ENCODE peak calls at places on chromosomes 7 and 10, in five cellular contexts. One of them, this sample, is unnamed.

GRCh38 chr10:110764378-110764777 is 107.3 kb upstream of the PDCD4 start:
- DNase-seq in HepG2: no peak
- DNase-seq in GM23338: no peak
- DNase-seq in GM12878: no peak
- DNase-seq in K562: no peak
- DNase-seq in this sample: no peak

GRCh38 chr10:22824984-22825383 is 102.9 kb upstream of the ARMC3 start:
- DNase-seq in HepG2: peak; percentile 39
- DNase-seq in GM23338: no peak
- DNase-seq in GM12878: no peak
- DNase-seq in K562: no peak
- DNase-seq in this sample: peak; percentile 17

GRCh38 chr10:127195571-127196226 is 692 bp downstream of the INSYN2A start:
- DNase-seq in HepG2: no peak
- DNase-seq in GM23338: peak; percentile 58
- DNase-seq in GM12878: no peak
- DNase-seq in K562: no peak
- DNase-seq in this sample: peak; percentile 22

GRCh38 chr10:92241501-92241900 is 49.4 kb downstream of the CPEB3 start:
- DNase-seq in HepG2: no peak
- DNase-seq in GM23338: no peak
- DNase-seq in GM12878: no peak
- DNase-seq in K562: no peak
- DNase-seq in this sample: no peak

GRCh38 chr10:62048919-62049636 is 147.6 kb downstream of the ARID5B start:
- DNase-seq in HepG2: peak; percentile 94
- DNase-seq in GM23338: peak; percentile 85
- DNase-seq in GM12878: no peak
- DNase-seq in K562: peak; percentile 46
- DNase-seq in this sample: peak; percentile 82

GRCh38 chr7:126700807-126701604 is 551.7 kb downstream of the GRM8 start:
- DNase-seq in HepG2: peak; percentile 41
- DNase-seq in GM23338: peak; percentile 62
- DNase-seq in GM12878: peak; percentile 98
- DNase-seq in K562: peak; percentile 79
- DNase-seq in this sample: peak; percentile 82

GRCh38 chr7:6121141-6121540 is 90.0 kb downstream of the ANKRD61 start:
- DNase-seq in HepG2: no peak
- DNase-seq in GM23338: no peak
- DNase-seq in GM12878: no peak
- DNase-seq in K562: no peak
- DNase-seq in this sample: no peak

GRCh38 chr7:69812756-69813155 is 214.5 kb downstream of the AUTS2 start:
- DNase-seq in HepG2: no peak
- DNase-seq in GM23338: no peak
- DNase-seq in GM12878: no peak
- DNase-seq in K562: no peak
- DNase-seq in this sample: no peak

GRCh38 chr10:114766470-114766869 is 55.1 kb upstream of the FHIP2A start:
- DNase-seq in HepG2: no peak
- DNase-seq in GM23338: no peak
- DNase-seq in GM12878: no peak
- DNase-seq in K562: no peak
- DNase-seq in this sample: no peak

GRCh38 chr10:61937631-61938284 is 36.3 kb downstream of the ARID5B start:
- DNase-seq in HepG2: no peak
- DNase-seq in GM23338: no peak
- DNase-seq in GM12878: no peak
- DNase-seq in K562: no peak
- DNase-seq in this sample: no peak

GRCh38 chr10:110460111-110460809 is 37.4 kb upstream of the DUSP5 start:
- DNase-seq in HepG2: peak; percentile 32
- DNase-seq in GM23338: no peak
- DNase-seq in GM12878: no peak
- DNase-seq in K562: no peak
- DNase-seq in this sample: no peak

GRCh38 chr7:103445228-103446020 is 583 bp downstream of the SLC26A5 start:
- DNase-seq in HepG2: no peak
- DNase-seq in GM23338: peak; percentile 60
- DNase-seq in GM12878: no peak
- DNase-seq in K562: no peak
- DNase-seq in this sample: no peak

GRCh38 chr10:29482591-29483421 is 152.0 kb downstream of the SVIL start:
- DNase-seq in HepG2: peak; percentile 24
- DNase-seq in GM23338: peak; percentile 67
- DNase-seq in GM12878: no peak
- DNase-seq in K562: no peak
- DNase-seq in this sample: no peak
- TF ChIP-seq REST in HepG2: no peak
- TF ChIP-seq REST in GM23338: no peak
- TF ChIP-seq REST in GM12878: no peak
- TF ChIP-seq REST in K562: no peak
- TF ChIP-seq REST in this sample: no peak

GRCh38 chr7:142782922-142783900 is 12.4 kb downstream of the PRSS2 start:
- DNase-seq in HepG2: peak; percentile 83
- DNase-seq in GM23338: peak; percentile 97
- DNase-seq in GM12878: peak; percentile 66
- DNase-seq in K562: peak; percentile 93
- DNase-seq in this sample: peak; percentile 74

GRCh38 chr7:142787034-142787768 is 16.4 kb downstream of the PRSS2 start:
- DNase-seq in HepG2: no peak
- DNase-seq in GM23338: no peak
- DNase-seq in GM12878: no peak
- DNase-seq in K562: no peak
- DNase-seq in this sample: no peak

GRCh38 chr7:142785841-142786250 is 15.1 kb downstream of the PRSS2 start:
- DNase-seq in HepG2: no peak
- DNase-seq in GM23338: no peak
- DNase-seq in GM12878: no peak
- DNase-seq in K562: no peak
- DNase-seq in this sample: no peak

GRCh38 chr7:142787783-142788182 is 17.0 kb downstream of the PRSS2 start:
- DNase-seq in HepG2: no peak
- DNase-seq in GM23338: no peak
- DNase-seq in GM12878: no peak
- DNase-seq in K562: no peak
- DNase-seq in this sample: no peak

GRCh38 chr7:142784096-142784495 is 13.3 kb downstream of the PRSS2 start:
- DNase-seq in HepG2: no peak
- DNase-seq in GM23338: no peak
- DNase-seq in GM12878: no peak
- DNase-seq in K562: no peak
- DNase-seq in this sample: no peak
- TF ChIP-seq CTCF in HepG2: no peak
- TF ChIP-seq CTCF in GM23338: peak; percentile 39
- TF ChIP-seq CTCF in GM12878: peak; percentile 5
- TF ChIP-seq CTCF in K562: no peak
- TF ChIP-seq CTCF in this sample: no peak

GRCh38 chr7:158740657-158741293 is 36.2 kb upstream of the NCAPG2 start:
- DNase-seq in HepG2: no peak
- DNase-seq in GM23338: no peak
- DNase-seq in GM12878: no peak
- DNase-seq in K562: peak; percentile 68
- DNase-seq in this sample: peak; percentile 80
- TF ChIP-seq JUNB in HepG2: no peak
- TF ChIP-seq JUNB in GM23338: no peak
- TF ChIP-seq JUNB in GM12878: no peak
- TF ChIP-seq JUNB in K562: no peak
- TF ChIP-seq JUNB in this sample: peak; percentile 66

DNA sequence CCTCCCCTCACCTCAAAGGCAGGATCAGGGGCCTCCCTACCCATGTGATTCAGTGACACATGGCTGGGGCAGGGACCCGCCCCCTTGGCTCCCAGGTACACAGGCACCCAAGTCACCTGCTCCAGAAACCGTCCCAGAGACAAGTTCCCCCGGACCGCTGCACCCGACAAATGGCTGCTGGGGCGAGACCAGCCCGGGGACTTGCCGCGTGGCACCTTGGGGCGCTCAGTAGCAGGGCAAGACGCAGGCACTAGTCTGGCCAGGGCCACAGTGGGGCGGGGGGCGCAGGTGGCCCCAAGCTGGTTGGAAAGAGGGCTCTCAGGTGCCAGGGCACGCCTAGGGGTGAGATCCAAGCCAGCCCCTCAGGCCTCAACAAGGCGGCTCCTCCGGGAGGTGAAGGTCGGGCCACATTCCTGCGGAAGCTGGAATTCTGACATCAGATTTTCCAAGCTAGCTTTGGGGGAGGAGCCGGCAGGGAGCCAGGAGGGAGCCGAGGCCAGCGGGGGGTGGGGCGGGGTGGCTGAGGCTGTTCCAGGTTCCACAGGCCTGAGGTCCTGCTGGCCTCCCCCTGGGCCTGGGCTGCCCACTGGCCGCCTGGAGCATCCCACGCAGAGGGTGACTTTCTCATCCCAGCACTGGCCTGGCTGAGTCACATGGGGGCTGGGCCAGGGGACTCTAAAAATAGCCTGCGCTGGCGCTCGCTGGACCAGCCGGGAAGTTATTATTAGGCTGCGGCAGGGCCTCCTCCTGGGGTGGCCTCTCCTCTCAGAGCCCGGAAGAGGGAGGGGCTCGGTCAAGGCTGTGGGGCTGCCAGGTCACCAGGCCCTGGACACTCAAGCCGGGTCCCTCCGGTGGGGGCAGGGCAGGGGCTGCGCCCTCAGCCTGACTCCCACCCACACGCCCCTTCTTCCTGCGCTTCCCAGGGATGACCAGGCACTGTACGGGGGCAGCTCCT is 20.5 kb upstream of the INPP5A start:
- DNase-seq in HepG2: peak; percentile 92
- DNase-seq in GM23338: peak; percentile 94
- DNase-seq in GM12878: no peak
- DNase-seq in K562: peak; percentile 67
- DNase-seq in this sample: peak; percentile 81
- TF ChIP-seq REST in HepG2: peak; percentile 9
- TF ChIP-seq REST in GM23338: no peak
- TF ChIP-seq REST in GM12878: no peak
- TF ChIP-seq REST in K562: no peak
- TF ChIP-seq REST in this sample: no peak

DNA sequence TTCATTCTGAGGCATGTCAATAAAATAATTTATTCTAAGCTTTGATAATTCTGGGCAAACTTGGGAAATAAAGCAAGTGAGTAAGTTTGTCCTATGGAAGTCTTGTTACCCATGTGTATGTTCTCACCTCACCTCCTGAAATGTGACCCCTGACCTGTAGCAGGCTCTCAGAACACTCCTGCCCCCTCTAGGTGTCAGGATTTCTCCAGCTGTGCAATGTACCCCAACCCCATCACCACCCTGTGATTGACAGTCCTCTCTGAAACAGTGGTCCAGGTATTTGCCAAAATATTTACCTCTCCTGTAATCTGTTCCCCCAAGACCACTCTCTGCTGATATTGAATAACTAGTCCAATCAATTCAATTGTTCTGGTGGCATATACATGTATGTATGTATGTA is 122.6 kb upstream of the PTER start:
- DNase-seq in HepG2: peak; percentile 20
- DNase-seq in GM23338: peak; percentile 21
- DNase-seq in GM12878: no peak
- DNase-seq in K562: peak; percentile 15
- DNase-seq in this sample: peak; percentile 9
- TF ChIP-seq CTCF in HepG2: peak; percentile 65
- TF ChIP-seq CTCF in GM23338: peak; percentile 75
- TF ChIP-seq CTCF in GM12878: peak; percentile 28
- TF ChIP-seq CTCF in K562: peak; percentile 35
- TF ChIP-seq CTCF in this sample: peak; percentile 25

GRCh38 chr7:37362802-37363201 is 85.9 kb downstream of the ELMO1 start:
- DNase-seq in HepG2: no peak
- DNase-seq in GM23338: no peak
- DNase-seq in GM12878: no peak
- DNase-seq in K562: no peak
- DNase-seq in this sample: no peak
- TF ChIP-seq JUNB in HepG2: no peak
- TF ChIP-seq JUNB in GM23338: no peak
- TF ChIP-seq JUNB in GM12878: no peak
- TF ChIP-seq JUNB in K562: no peak
- TF ChIP-seq JUNB in this sample: no peak

GRCh38 chr10:93719901-93720300 is 17.5 kb upstream of the FRA10AC1 start:
- DNase-seq in HepG2: no peak
- DNase-seq in GM23338: no peak
- DNase-seq in GM12878: no peak
- DNase-seq in K562: no peak
- DNase-seq in this sample: no peak
- TF ChIP-seq REST in HepG2: no peak
- TF ChIP-seq REST in GM23338: no peak
- TF ChIP-seq REST in GM12878: no peak
- TF ChIP-seq REST in K562: no peak
- TF ChIP-seq REST in this sample: no peak

DNA sequence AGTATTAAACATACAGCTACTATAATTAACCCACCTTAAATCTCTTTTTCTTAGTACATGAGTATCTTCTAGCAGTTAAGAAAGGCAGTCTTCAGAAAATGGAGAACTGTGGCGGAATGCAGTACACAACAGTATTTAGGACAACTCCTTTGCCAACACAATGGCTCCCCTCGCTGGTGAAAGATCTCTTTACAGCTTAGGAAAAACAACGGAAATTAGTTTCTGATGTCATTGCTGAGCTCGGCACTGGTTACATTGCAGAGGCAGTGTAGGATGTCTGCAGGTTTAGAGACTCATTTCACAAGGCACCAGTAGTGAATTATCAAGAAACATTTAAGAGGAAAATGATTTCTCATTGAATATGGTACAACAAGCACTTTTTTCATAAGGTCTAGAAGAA is 43.4 kb downstream of the GLRX3 start:
- DNase-seq in HepG2: peak; percentile 54
- DNase-seq in GM23338: peak; percentile 90
- DNase-seq in GM12878: no peak
- DNase-seq in K562: peak; percentile 25
- DNase-seq in this sample: peak; percentile 17
- TF ChIP-seq CTCF in HepG2: peak; percentile 50
- TF ChIP-seq CTCF in GM23338: peak; percentile 78
- TF ChIP-seq CTCF in GM12878: peak; percentile 33
- TF ChIP-seq CTCF in K562: peak; percentile 32
- TF ChIP-seq CTCF in this sample: peak; percentile 34

GRCh38 chr10:31315453-31315852 is 3.6 kb upstream of the ZEB1 start:
- DNase-seq in HepG2: no peak
- DNase-seq in GM23338: no peak
- DNase-seq in GM12878: no peak
- DNase-seq in K562: no peak
- DNase-seq in this sample: no peak

GRCh38 chr10:31318382-31318853 is 598 bp upstream of the ZEB1 start:
- DNase-seq in HepG2: peak; percentile 12
- DNase-seq in GM23338: peak; percentile 49
- DNase-seq in GM12878: peak; percentile 79
- DNase-seq in K562: peak; percentile 57
- DNase-seq in this sample: peak; percentile 64

GRCh38 chr10:31317652-31318381 is 1.2 kb upstream of the ZEB1 start:
- DNase-seq in HepG2: no peak
- DNase-seq in GM23338: no peak
- DNase-seq in GM12878: no peak
- DNase-seq in K562: peak; percentile 38
- DNase-seq in this sample: no peak

GRCh38 chr10:31318854-31319601 is at the start of gene ZEB1:
- DNase-seq in HepG2: peak; percentile 89
- DNase-seq in GM23338: peak; percentile 97
- DNase-seq in GM12878: no peak
- DNase-seq in K562: peak; percentile 91
- DNase-seq in this sample: peak; percentile 67

DNA sequence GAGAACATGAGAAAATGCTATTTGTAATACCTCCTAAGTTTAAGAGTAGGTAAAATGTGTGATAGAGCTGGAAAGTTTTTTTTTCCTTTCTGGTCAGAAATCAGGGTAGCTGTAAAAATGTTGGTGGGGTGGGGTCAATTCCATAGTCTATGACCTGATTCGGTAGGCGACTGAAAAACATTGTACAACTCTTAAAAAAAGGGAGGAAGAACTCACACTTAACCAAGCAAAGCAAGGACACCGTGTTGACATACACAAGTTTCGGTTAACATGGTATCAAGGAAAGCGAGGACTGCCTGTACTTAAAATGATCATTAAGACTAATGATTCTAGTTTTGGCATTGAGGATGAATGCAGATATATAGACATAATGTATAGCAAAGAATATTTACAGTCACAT is 1.8 kb upstream of the ZEB1 start:
- DNase-seq in HepG2: no peak
- DNase-seq in GM23338: no peak
- DNase-seq in GM12878: no peak
- DNase-seq in K562: no peak
- DNase-seq in this sample: no peak
- TF ChIP-seq JUNB in HepG2: no peak
- TF ChIP-seq JUNB in GM23338: no peak
- TF ChIP-seq JUNB in GM12878: no peak
- TF ChIP-seq JUNB in K562: no peak
- TF ChIP-seq JUNB in this sample: no peak